ENCODE peak calls at places on chromosomes 4 and X, in five cellular contexts. H, Y, U, C and K are unnamed samples.
A peak's percentile ranks its signal among the peaks of the same experiment; 100 is the strongest.

GRCh38 chr4:142202404-142203332 is 566.3 kb downstream of the IL15 start:
- DNase-seq in C (no peak), H (no peak), U (no peak), Y (no peak), K (no peak)

GRCh38 chr4:71568131-71568530 is 215.7 kb downstream of the GC start:
- DNase-seq in Y (peak; percentile 53), U (no peak), H (no peak), C (no peak), K (no peak)

GRCh38 chr4:138050601-138051000 is 191.5 kb downstream of the SLC7A11 start:
- DNase-seq in C (no peak), H (no peak), Y (no peak), U (peak; percentile 63), K (no peak)

GRCh38 chr4:26028793-26029511 is 114.9 kb downstream of the SMIM20 start:
- DNase-seq in U (peak; percentile 90), Y (peak; percentile 83), C (peak; percentile 57), H (peak; percentile 53), K (no peak)

GRCh38 chr4:156298230-156298629 is 344.6 kb upstream of the CTSO start:
- DNase-seq in C (peak; percentile 95), H (no peak), U (no peak), Y (no peak), K (peak; percentile 91)

GRCh38 chrX:79146552-79147390 is 2.3 kb downstream of the GPR174 start:
- DNase-seq in C (no peak), Y (no peak), H (no peak), U (no peak), K (no peak)

GRCh38 chrX:11151799-11152591 is 40.9 kb downstream of the HCCS start:
- DNase-seq in Y (no peak), H (no peak), U (peak; percentile 39), C (no peak), K (no peak)

GRCh38 chr4:1462768-1463075 is 56.5 kb upstream of the NKX1-1 start:
- DNase-seq in H (no peak), C (no peak), U (peak; percentile 6), Y (no peak), K (no peak)

GRCh38 chr4:78818530-78818929 is 42.4 kb downstream of the BMP2K start:
- DNase-seq in U (no peak), Y (no peak), H (no peak), C (peak; percentile 6), K (no peak)

GRCh38 chr4:109611045-109611616 is 51.1 kb downstream of the MCUB start:
- DNase-seq in Y (no peak), C (peak; percentile 33), H (peak; percentile 41), U (no peak), K (no peak)

GRCh38 chr4:41977709-41978108 is 3.8 kb upstream of the DCAF4L1 start:
- DNase-seq in U (no peak), H (no peak), Y (no peak), C (peak; percentile 48), K (no peak)

GRCh38 chr4:1473718-1474117 is 67.5 kb upstream of the NKX1-1 start:
- DNase-seq in C (no peak), U (no peak), Y (no peak), H (no peak), K (no peak)

GRCh38 chrX:11261260-11261659 is 32.0 kb upstream of the AMELX start:
- DNase-seq in H (no peak), U (no peak), Y (no peak), C (peak; percentile 71), K (peak; percentile 19)

GRCh38 chr4:157141976-157142375 is 66.0 kb downstream of the GLRB start:
- DNase-seq in H (no peak), Y (no peak), U (no peak), C (no peak), K (no peak)

GRCh38 chr4:128847074-128847724 is 37.7 kb downstream of the JADE1 start:
- DNase-seq in Y (no peak), C (no peak), H (no peak), U (no peak), K (no peak)

GRCh38 chr4:183634086-183634485 is 24.9 kb downstream of the RWDD4 start:
- DNase-seq in Y (no peak), C (no peak), U (no peak), H (no peak), K (no peak)

GRCh38 chr4:146545102-146545501 is 23.4 kb upstream of the SLC10A7 start:
- DNase-seq in U (peak; percentile 30), H (no peak), C (peak; percentile 14), Y (peak; percentile 21), K (no peak)

GRCh38 chr4:10926025-10926424 is 241.5 kb upstream of the CLNK start:
- DNase-seq in U (no peak), C (peak; percentile 88), H (no peak), Y (no peak), K (no peak)

GRCh38 chrX:101229155-101229554 is 9.6 kb downstream of the DRP2 start:
- DNase-seq in C (peak; percentile 88), U (no peak), H (no peak), Y (no peak), K (no peak)

GRCh38 chr4:338759-339097 is 1.1 kb downstream of the ZNF141 start:
- DNase-seq in U (peak; percentile 14), H (no peak), C (no peak), Y (peak; percentile 6), K (no peak)

GRCh38 chrX:29862126-29862664 is 353.2 kb upstream of the MAGEB2 start:
- DNase-seq in C (no peak), Y (no peak), U (no peak), H (no peak), K (no peak)

GRCh38 chr4:153466637-153467153 is 535 bp downstream of the TMEM131L start:
- DNase-seq in H (no peak), Y (peak; percentile 57), U (no peak), C (no peak), K (no peak)

GRCh38 chrX:93422693-93423092 is 250.7 kb downstream of the NAP1L3 start:
- DNase-seq in U (peak; percentile 14), H (no peak), Y (peak; percentile 76), C (no peak), K (no peak)

GRCh38 chrX:20139966-20140365 is 1.7 kb downstream of the EIF1AX start:
- DNase-seq in C (peak; percentile 73), U (no peak), H (no peak), Y (no peak), K (peak; percentile 39)

GRCh38 chrX:148457279-148457678 is 43.1 kb upstream of the AFF2 start:
- DNase-seq in C (no peak), H (no peak), Y (no peak), U (no peak), K (no peak)

GRCh38 chr4:86036729-86037128 is 323.1 kb downstream of the MAPK10 start:
- DNase-seq in U (no peak), Y (no peak), H (no peak), C (peak; percentile 83), K (no peak)

GRCh38 chrX:18613930-18614639 is 57.8 kb downstream of the RS1 start:
- DNase-seq in C (no peak), Y (no peak), U (no peak), H (no peak), K (no peak)
- H3K27me3 ChIP-seq in C (no peaks in the 10 kb centered on the region), Y (no peaks in the 10 kb centered on the region), U (no peaks in the 10 kb centered on the region), H (no peaks in the 10 kb centered on the region), K (no peaks in the 10 kb centered on the region)

GRCh38 chr4:47122592-47123291 is 91.4 kb downstream of the GABRB1 start:
- DNase-seq in Y (peak; percentile 78), C (peak; percentile 70), H (peak; percentile 69), U (peak; percentile 79), K (peak; percentile 4)
- TF ChIP-seq CTCF in Y (peak; percentile 97), C (peak; percentile 96), H (peak; percentile 70), U (peak; percentile 80), K (peak; percentile 93)

GRCh38 chr4:88591787-88592599 is at the start of gene HERC3:
- DNase-seq in U (peak; percentile 89), C (peak; percentile 85), H (peak; percentile 86), Y (peak; percentile 94), K (no peak)
- H3K27me3 ChIP-seq in U (no peaks in the 10 kb centered on the region), C (no peaks in the 10 kb centered on the region), H (no peaks in the 10 kb centered on the region), Y (no peaks in the 10 kb centered on the region), K (no peaks in the 10 kb centered on the region)

DNA sequence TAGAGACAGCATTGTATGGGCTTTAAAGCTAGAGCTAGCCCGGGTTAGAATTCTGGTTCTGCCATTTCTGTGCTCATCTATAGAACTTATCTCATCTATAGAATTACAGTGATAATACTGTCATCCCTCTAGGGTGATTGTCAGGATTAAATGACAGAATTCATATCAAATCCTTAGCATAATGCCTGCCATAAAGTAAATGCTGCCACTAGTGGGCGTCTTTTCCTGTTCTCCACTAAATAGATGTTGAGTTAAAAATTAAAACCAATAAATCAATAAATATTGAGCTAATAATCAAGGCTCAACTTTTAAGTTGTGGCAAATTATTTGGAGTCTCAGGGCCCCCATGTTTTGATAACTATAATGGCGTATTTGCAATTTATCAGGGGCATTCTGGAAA is 19.7 kb downstream of the GRIA3 start:
- DNase-seq in C (no peak), H (no peak), U (no peak), Y (no peak), K (no peak)
- TF ChIP-seq CTCF in C (no peak), H (no peak), U (no peak), Y (no peak), K (no peak)

DNA sequence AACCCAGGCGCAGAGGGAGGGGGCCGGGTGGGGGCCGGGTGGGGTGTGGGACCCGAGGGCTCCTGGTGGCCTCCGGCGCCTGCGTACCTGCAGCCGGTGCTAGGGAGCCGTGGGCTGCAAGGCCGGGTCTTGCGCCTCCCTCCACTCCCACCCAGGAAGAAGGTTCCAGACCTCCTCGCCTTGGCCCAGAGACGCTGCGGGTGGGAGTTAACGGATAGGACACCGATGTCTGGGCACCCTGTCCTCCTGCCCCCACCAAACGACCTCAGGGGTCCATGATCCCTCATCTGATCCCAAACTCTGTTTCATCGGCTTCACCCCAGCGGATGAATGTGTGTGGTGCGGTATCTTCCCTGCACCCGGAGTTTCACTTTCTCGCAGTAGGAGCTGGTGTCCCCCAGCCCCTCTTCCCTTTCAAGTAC is 927 bp downstream of the MSX1 start:
- DNase-seq in Y (no peak), C (no peak), H (no peak), U (no peak), K (no peak)
- H3K27me3 ChIP-seq in Y (peaks cover 94% of the 10 kb centered on the region), C (peaks cover 24% of the 10 kb centered on the region), H (no peaks in the 10 kb centered on the region), U (peaks cover 69% of the 10 kb centered on the region), K (peaks cover 4% of the 10 kb centered on the region)

GRCh38 chrX:42524374-42524773 is 253.6 kb downstream of the PPP1R2C start:
- DNase-seq in C (peak; percentile 85), Y (no peak), H (no peak), U (no peak), K (peak; percentile 48)

GRCh38 chrX:42515939-42516338 is 262.0 kb downstream of the PPP1R2C start:
- DNase-seq in C (peak; percentile 20), H (no peak), U (no peak), Y (no peak), K (no peak)

GRCh38 chrX:42519666-42520231 is 258.2 kb downstream of the PPP1R2C start:
- DNase-seq in H (no peak), U (no peak), Y (no peak), C (peak; percentile 73), K (no peak)
- TF ChIP-seq CTCF in H (no peak), U (peak; percentile 3), Y (peak; percentile 11), C (no peak), K (peak; percentile 10)

DNA sequence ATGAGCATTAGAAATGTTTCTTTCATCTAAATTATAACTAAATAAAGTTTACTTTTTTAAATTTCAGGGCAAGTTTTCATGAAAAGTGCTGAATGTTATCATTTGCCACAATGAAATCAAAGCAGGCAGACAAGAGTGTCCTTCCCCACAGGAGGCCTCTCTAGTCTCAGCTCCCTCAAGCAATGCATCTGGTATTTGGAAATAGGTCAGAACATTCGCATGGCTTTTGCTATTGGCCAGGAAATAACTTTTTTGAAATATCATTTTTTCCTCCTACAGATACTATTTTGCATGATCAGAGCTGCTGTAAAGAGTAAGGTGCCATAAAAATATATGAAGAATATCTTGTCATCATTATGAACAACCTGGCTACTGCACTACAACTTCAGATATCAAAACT is 41.1 kb downstream of the MAD2L1 start:
- DNase-seq in U (no peak), Y (no peak), C (no peak), H (no peak), K (no peak)
- H3K27me3 ChIP-seq in U (no peaks in the 10 kb centered on the region), Y (no peaks in the 10 kb centered on the region), C (no peaks in the 10 kb centered on the region), H (no peaks in the 10 kb centered on the region), K (no peaks in the 10 kb centered on the region)